ENCODE peak calls at places on chromosomes 12 and 14, in nine cellular contexts. Y is anterior cingulate cortex; I is T-helper 2 cell; F is activated T-helper 1 cell treated with anti-CD3 and anti-CD28 coated beads, Interleukin-12 subunit alpha, Interleukin-12 subunit beta, Interleukin-2, Interleukin-4 antibody, amounts not matched to agents 30 ng/mL and 10 ng/mL and 1 ng/mL, durations not matched to agents 14 hours and 24 hours and 36 hours; L is GM04503; H is HCEC 1CT; E is stimulated activated CD4-positive, alpha-beta T cell treated with anti-CD3 and anti-CD28 coated beads, Interleukin-4, amount 100 ng/mL, for 1 hour; Z is activated T-helper 9 cell treated with anti-CD3 and anti-CD28 coated beads, Interleukin-2, amount 50 U/mL, for 16 hours; K is fibroblast of pulmonary artery. S is an unnamed sample.

GRCh38 chr14:28913056-28913455 is 146.5 kb downstream of the FOXG1 start:
- DNase-seq in Y (no peak), K (no peak), Z (no peak), E (no peak), L (no peak), H (no peak), I (no peak), F (no peak), S (no peak)

GRCh38 chr12:48061943-48062719 is 43.7 kb downstream of the SENP1 start:
- DNase-seq in H (no peak), E (no peak), Z (no peak), L (no peak), Y (no peak), I (no peak), F (no peak), K (peak; percentile 6), S (no peak)

GRCh38 chr12:83027021-83027723 is 340.5 kb downstream of the TMTC2 start:
- DNase-seq in Y (no peak), I (no peak), Z (no peak), L (no peak), F (no peak), E (no peak), K (no peak), H (no peak), S (no peak)

GRCh38 chr12:53624453-53624852 is 1.7 kb downstream of the ATF7 start:
- DNase-seq in L (no peak), Y (no peak), E (no peak), H (peak; percentile 14), F (no peak), Z (no peak), K (peak; percentile 44), I (no peak), S (no peak)

GRCh38 chr12:72493390-72493789 is 221.2 kb downstream of the TRHDE start:
- DNase-seq in Y (no peak), K (peak; percentile 42), F (no peak), Z (no peak), H (no peak), L (no peak), E (no peak), I (no peak), S (peak; percentile 35)

GRCh38 chr12:69510176-69510827 is 40.1 kb downstream of the FRS2 start:
- DNase-seq in Z (no peak), Y (no peak), F (no peak), L (no peak), K (no peak), E (no peak), H (no peak), I (no peak), S (no peak)

GRCh38 chr14:58636129-58636528 is 1.6 kb upstream of the DACT1 start:
- DNase-seq in F (no peak), L (no peak), Z (no peak), H (no peak), E (no peak), I (no peak), Y (no peak), K (no peak), S (no peak)

GRCh38 chr12:39798429-39798828 is 178.8 kb upstream of the ABCD2 start:
- DNase-seq in L (no peak), E (no peak), H (no peak), Z (no peak), Y (no peak), F (no peak), I (no peak), K (no peak), S (no peak)

GRCh38 chr12:122545855-122546254 is 18.8 kb downstream of the KNTC1 start:
- DNase-seq in H (no peak), L (no peak), K (no peak), I (no peak), Y (no peak), Z (no peak), F (no peak), E (no peak), S (no peak)

GRCh38 chr12:22215467-22216253 is 118.8 kb downstream of the ST8SIA1 start:
- DNase-seq in Z (no peak), E (no peak), H (peak; percentile 25), F (no peak), L (no peak), I (no peak), Y (no peak), K (peak; percentile 53), S (no peak)

GRCh38 chr12:124692443-124692842 is 125.0 kb upstream of the NCOR2 start:
- DNase-seq in Z (no peak), F (no peak), L (no peak), K (no peak), H (no peak), I (no peak), E (no peak), Y (no peak), S (no peak)

S was measured in astrocyte.